ENCODE peak calls at places on chromosomes 3 and 15, in six cellular contexts. One of them, this sample, is unnamed.

GRCh38 chr15:63348392-63348791 is 33.3 kb downstream of the CA12 start:
- DNase-seq in sigmoid colon: peak
- DNase-seq in cardiac fibroblast: peak
- DNase-seq in Caco-2: no peak
- DNase-seq in fibroblast of pulmonary artery: peak
- DNase-seq in CD8-positive, alpha-beta T cell: no peak
- DNase-seq in this sample: peak

GRCh38 chr15:61517776-61518175 is 288.7 kb upstream of the RORA start:
- DNase-seq in cardiac fibroblast: no peak
- DNase-seq in CD8-positive, alpha-beta T cell: no peak
- DNase-seq in Caco-2: no peak
- DNase-seq in fibroblast of pulmonary artery: no peak
- DNase-seq in sigmoid colon: no peak
- DNase-seq in this sample: no peak

GRCh38 chr3:128235207-128235933 is 82.1 kb downstream of the EEFSEC start:
- DNase-seq in sigmoid colon: no peak
- DNase-seq in fibroblast of pulmonary artery: no peak
- DNase-seq in Caco-2: no peak
- DNase-seq in cardiac fibroblast: no peak
- DNase-seq in CD8-positive, alpha-beta T cell: no peak
- DNase-seq in this sample: peak

GRCh38 chr3:82707035-82707434 is 945.6 kb upstream of the GBE1 start:
- DNase-seq in cardiac fibroblast: no peak
- DNase-seq in sigmoid colon: peak
- DNase-seq in CD8-positive, alpha-beta T cell: no peak
- DNase-seq in fibroblast of pulmonary artery: no peak
- DNase-seq in Caco-2: peak
- DNase-seq in this sample: no peak

GRCh38 chr15:57540736-57541135 is 51.0 kb upstream of the MYZAP start:
- DNase-seq in cardiac fibroblast: no peak
- DNase-seq in fibroblast of pulmonary artery: no peak
- DNase-seq in CD8-positive, alpha-beta T cell: no peak
- DNase-seq in Caco-2: no peak
- DNase-seq in sigmoid colon: no peak
- DNase-seq in this sample: no peak

GRCh38 chr15:99565031-99565280 is 828 bp upstream of the MEF2A start:
- DNase-seq in CD8-positive, alpha-beta T cell: no peak
- DNase-seq in fibroblast of pulmonary artery: no peak
- DNase-seq in cardiac fibroblast: no peak
- DNase-seq in Caco-2: no peak
- DNase-seq in sigmoid colon: no peak
- DNase-seq in this sample: no peak

GRCh38 chr3:21484323-21485154 is 266.5 kb downstream of the ZNF385D start:
- DNase-seq in CD8-positive, alpha-beta T cell: no peak
- DNase-seq in Caco-2: peak
- DNase-seq in fibroblast of pulmonary artery: peak
- DNase-seq in sigmoid colon: no peak
- DNase-seq in cardiac fibroblast: peak
- DNase-seq in this sample: peak

GRCh38 chr15:85598203-85598602 is 196.5 kb downstream of the KLHL25 start:
- DNase-seq in cardiac fibroblast: no peak
- DNase-seq in sigmoid colon: no peak
- DNase-seq in CD8-positive, alpha-beta T cell: no peak
- DNase-seq in fibroblast of pulmonary artery: no peak
- DNase-seq in Caco-2: no peak
- DNase-seq in this sample: no peak

GRCh38 chr15:77507911-77508310 is 87.2 kb downstream of the HMG20A start:
- DNase-seq in Caco-2: no peak
- DNase-seq in CD8-positive, alpha-beta T cell: no peak
- DNase-seq in fibroblast of pulmonary artery: peak
- DNase-seq in cardiac fibroblast: peak
- DNase-seq in sigmoid colon: peak
- DNase-seq in this sample: peak

GRCh38 chr3:42102569-42102968 is 11.4 kb downstream of the TRAK1 start:
- DNase-seq in sigmoid colon: no peak
- DNase-seq in CD8-positive, alpha-beta T cell: no peak
- DNase-seq in cardiac fibroblast: no peak
- DNase-seq in Caco-2: no peak
- DNase-seq in fibroblast of pulmonary artery: no peak
- DNase-seq in this sample: no peak

GRCh38 chr15:90375071-90375470 is 13.0 kb upstream of the IQGAP1 start:
- DNase-seq in fibroblast of pulmonary artery: no peak
- DNase-seq in cardiac fibroblast: no peak
- DNase-seq in Caco-2: no peak
- DNase-seq in sigmoid colon: no peak
- DNase-seq in CD8-positive, alpha-beta T cell: no peak
- DNase-seq in this sample: no peak

GRCh38 chr3:180678231-180678630 is 1.1 kb downstream of the CCDC39 start:
- DNase-seq in Caco-2: no peak
- DNase-seq in fibroblast of pulmonary artery: no peak
- DNase-seq in sigmoid colon: no peak
- DNase-seq in CD8-positive, alpha-beta T cell: no peak
- DNase-seq in cardiac fibroblast: no peak
- DNase-seq in this sample: no peak
- H3K4me3 ChIP-seq in Caco-2: no peak
- H3K4me3 ChIP-seq in fibroblast of pulmonary artery: no peak
- H3K4me3 ChIP-seq in sigmoid colon: no peak
- H3K4me3 ChIP-seq in CD8-positive, alpha-beta T cell: no peak
- H3K4me3 ChIP-seq in cardiac fibroblast: no peak
- H3K4me3 ChIP-seq in this sample: no peak

DNA sequence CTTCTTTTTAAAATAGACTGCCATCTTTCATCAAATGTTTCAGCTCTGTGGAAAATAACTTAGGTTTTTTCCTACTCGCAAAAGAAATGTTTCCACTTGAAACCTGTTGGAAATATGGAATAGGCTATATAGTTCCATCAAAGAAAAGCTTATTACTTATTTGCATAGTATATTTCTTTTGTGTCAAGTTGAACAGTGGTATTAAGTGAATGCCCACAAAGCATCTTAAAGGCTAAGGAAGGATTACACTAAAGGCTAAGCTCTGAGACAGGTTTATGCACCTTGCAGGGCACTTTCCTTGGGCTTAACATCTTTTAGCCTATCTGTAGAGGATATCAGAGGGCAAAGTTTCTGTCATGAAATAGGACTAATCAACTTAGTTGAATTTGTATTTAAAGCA is at the start of gene SAMD7:
- DNase-seq in fibroblast of pulmonary artery: no peak
- DNase-seq in CD8-positive, alpha-beta T cell: no peak
- DNase-seq in cardiac fibroblast: no peak
- DNase-seq in sigmoid colon: no peak
- DNase-seq in Caco-2: no peak
- DNase-seq in this sample: no peak
- TF ChIP-seq CTCF in fibroblast of pulmonary artery: no peak
- TF ChIP-seq CTCF in CD8-positive, alpha-beta T cell: no peak
- TF ChIP-seq CTCF in cardiac fibroblast: no peak
- TF ChIP-seq CTCF in sigmoid colon: no peak
- TF ChIP-seq CTCF in Caco-2: no peak
- TF ChIP-seq CTCF in this sample: no peak

DNA sequence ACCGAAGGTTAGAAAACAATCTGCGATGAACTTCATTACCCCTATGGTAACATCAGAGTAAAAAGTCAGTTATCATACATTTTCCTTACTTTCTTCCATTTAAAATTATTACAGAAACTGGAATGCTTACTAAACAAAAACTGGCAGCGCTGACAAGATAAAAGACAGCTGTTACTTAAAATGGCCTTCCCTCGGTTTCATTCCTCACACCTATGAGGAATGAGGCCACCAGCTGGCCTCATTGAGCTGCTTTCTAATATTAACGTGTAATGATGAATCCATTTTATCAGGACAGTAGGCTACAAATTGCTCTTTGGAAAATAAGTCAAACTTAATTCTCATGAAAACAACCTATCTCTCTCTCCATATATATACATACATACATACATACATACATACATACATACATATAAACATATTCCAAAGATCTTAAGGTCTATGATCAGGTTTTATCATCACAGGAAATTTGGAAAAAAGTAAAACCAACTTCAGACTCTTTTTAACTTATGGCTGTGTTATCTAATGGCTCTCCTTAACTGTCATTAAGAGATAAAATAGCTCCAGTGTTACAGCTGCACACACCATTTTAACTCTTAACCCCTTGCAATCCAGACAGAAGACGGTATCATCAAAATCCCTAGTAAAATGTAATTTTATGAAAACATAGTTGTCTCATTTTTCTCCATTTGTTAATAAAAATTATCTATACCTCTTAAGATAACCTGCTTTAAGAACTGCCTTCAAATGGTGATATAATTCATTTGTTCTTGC is 5.2 kb downstream of the CCNL1 start:
- DNase-seq in cardiac fibroblast: no peak
- DNase-seq in fibroblast of pulmonary artery: no peak
- DNase-seq in sigmoid colon: no peak
- DNase-seq in Caco-2: no peak
- DNase-seq in CD8-positive, alpha-beta T cell: no peak
- DNase-seq in this sample: no peak
- H3K4me3 ChIP-seq in cardiac fibroblast: peak
- H3K4me3 ChIP-seq in fibroblast of pulmonary artery: peak
- H3K4me3 ChIP-seq in sigmoid colon: no peak
- H3K4me3 ChIP-seq in Caco-2: no peak
- H3K4me3 ChIP-seq in CD8-positive, alpha-beta T cell: no peak
- H3K4me3 ChIP-seq in this sample: peak

GRCh38 chr3:194315965-194316361 is 35.2 kb downstream of the CPN2 start:
- DNase-seq in CD8-positive, alpha-beta T cell: no peak
- DNase-seq in Caco-2: no peak
- DNase-seq in sigmoid colon: peak
- DNase-seq in cardiac fibroblast: peak
- DNase-seq in fibroblast of pulmonary artery: peak
- DNase-seq in this sample: peak
- TF ChIP-seq CTCF in CD8-positive, alpha-beta T cell: peak
- TF ChIP-seq CTCF in Caco-2: no peak
- TF ChIP-seq CTCF in sigmoid colon: peak
- TF ChIP-seq CTCF in cardiac fibroblast: no peak
- TF ChIP-seq CTCF in fibroblast of pulmonary artery: no peak
- TF ChIP-seq CTCF in this sample: no peak

DNA sequence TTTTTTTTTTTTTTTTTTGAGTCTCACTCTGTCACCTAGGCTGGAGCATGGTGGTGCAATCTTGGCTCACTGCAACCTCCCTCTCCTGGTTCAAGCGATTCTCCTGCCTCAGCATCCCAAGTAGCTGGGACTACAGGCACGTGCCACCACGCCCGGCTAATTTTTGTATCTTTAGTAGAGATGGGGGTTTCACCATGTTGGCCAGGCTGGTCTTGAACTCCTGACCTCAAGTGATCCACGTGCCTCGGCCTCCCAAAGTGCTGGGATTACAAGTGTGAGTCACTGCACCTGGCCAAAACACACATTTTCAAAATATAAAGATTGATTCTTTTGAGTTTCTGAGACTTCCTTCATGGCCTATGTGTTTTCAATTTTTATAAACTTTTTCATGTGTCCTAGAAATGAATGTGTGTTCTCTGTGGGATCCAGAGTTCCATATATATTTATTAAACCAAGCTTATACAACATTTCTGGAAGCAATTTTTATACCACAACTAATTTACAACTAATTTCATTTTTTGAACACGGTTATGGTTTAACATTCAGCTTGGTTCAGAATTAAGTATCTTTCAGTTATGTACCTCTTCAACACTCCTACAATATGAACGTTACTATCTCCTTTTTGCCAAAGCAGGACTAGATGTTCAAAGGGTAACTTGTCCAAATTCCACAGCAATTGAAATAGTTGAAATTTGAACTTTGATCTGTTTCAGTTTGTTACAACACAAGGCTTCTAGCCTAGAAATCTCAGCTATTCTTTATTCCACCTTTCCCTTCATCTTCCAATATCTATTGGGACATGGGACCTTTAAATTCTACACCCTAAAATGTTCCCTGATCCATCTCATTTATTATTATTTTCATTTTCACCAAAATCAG is 1.5 kb downstream of the ACAD11 start:
- DNase-seq in Caco-2: peak
- DNase-seq in CD8-positive, alpha-beta T cell: no peak
- DNase-seq in sigmoid colon: no peak
- DNase-seq in cardiac fibroblast: no peak
- DNase-seq in fibroblast of pulmonary artery: no peak
- DNase-seq in this sample: no peak
- H3K4me3 ChIP-seq in Caco-2: peak
- H3K4me3 ChIP-seq in CD8-positive, alpha-beta T cell: no peak
- H3K4me3 ChIP-seq in sigmoid colon: no peak
- H3K4me3 ChIP-seq in cardiac fibroblast: peak
- H3K4me3 ChIP-seq in fibroblast of pulmonary artery: peak
- H3K4me3 ChIP-seq in this sample: peak

GRCh38 chr15:49624046-49624445 is 3.2 kb downstream of the DTWD1 start:
- DNase-seq in Caco-2: no peak
- DNase-seq in sigmoid colon: no peak
- DNase-seq in CD8-positive, alpha-beta T cell: no peak
- DNase-seq in cardiac fibroblast: peak
- DNase-seq in fibroblast of pulmonary artery: no peak
- DNase-seq in this sample: peak
- TF ChIP-seq CTCF in Caco-2: no peak
- TF ChIP-seq CTCF in sigmoid colon: no peak
- TF ChIP-seq CTCF in CD8-positive, alpha-beta T cell: no peak
- TF ChIP-seq CTCF in cardiac fibroblast: no peak
- TF ChIP-seq CTCF in fibroblast of pulmonary artery: no peak
- TF ChIP-seq CTCF in this sample: no peak

DNA sequence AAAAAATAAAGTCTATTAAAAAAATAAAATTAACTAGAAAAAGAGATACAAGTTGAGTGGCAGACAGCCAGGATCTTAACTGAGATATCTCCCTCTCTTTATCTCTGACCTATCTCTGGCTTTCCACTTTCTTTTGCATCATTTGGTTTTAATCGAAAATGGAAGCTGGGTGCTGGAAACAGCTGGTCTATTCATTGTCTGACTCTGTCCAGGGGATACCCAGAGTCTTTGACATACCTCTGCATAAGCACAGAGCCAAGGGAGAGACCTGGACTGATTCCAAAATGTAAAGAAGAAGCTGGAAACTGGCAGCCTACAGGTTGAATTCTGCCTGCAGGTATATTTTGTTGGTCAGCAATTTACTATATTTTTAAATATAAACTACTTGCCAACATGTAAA is 29.6 kb upstream of the CRBN start:
- DNase-seq in sigmoid colon: no peak
- DNase-seq in Caco-2: no peak
- DNase-seq in cardiac fibroblast: no peak
- DNase-seq in fibroblast of pulmonary artery: no peak
- DNase-seq in CD8-positive, alpha-beta T cell: no peak
- DNase-seq in this sample: no peak
- H3K4me3 ChIP-seq in sigmoid colon: no peak
- H3K4me3 ChIP-seq in Caco-2: no peak
- H3K4me3 ChIP-seq in cardiac fibroblast: no peak
- H3K4me3 ChIP-seq in fibroblast of pulmonary artery: no peak
- H3K4me3 ChIP-seq in CD8-positive, alpha-beta T cell: no peak
- H3K4me3 ChIP-seq in this sample: no peak

DNA sequence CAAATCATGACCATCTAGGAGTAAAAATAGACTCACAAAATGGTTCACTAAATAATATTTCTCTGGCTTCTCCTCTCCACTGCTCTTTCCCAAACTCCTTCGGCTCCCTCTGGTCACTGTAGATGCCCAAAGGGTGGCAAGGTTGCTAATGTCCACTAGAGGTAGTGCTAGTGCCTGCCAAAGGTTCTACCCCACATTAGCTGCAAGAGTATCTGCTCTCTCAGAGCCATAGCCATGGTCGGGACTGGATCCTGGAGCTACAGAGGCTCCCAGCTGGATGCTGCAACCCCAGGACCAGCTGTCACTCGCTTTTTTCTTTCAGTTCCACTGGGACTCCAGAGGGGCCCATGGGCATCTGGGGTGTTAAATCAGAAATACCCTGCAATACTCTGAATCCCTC is 8.5 kb downstream of the HTR3D start:
- DNase-seq in cardiac fibroblast: peak
- DNase-seq in CD8-positive, alpha-beta T cell: no peak
- DNase-seq in sigmoid colon: no peak
- DNase-seq in fibroblast of pulmonary artery: peak
- DNase-seq in Caco-2: peak
- DNase-seq in this sample: peak
- TF ChIP-seq CTCF in cardiac fibroblast: peak
- TF ChIP-seq CTCF in CD8-positive, alpha-beta T cell: no peak
- TF ChIP-seq CTCF in sigmoid colon: no peak
- TF ChIP-seq CTCF in fibroblast of pulmonary artery: peak
- TF ChIP-seq CTCF in Caco-2: peak
- TF ChIP-seq CTCF in this sample: peak